ENCODE peak calls at places on chromosomes 6 and 20, in four cellular contexts. D is HepG2, V is GM12878, H is SK-N-SH. R is an unnamed sample.

GRCh38 chr6:117548797-117549301 is 53.5 kb downstream of the GOPC start:
- DNase-seq in D (peak), V (no peak), H (no peak), R (no peak)

GRCh38 chr20:29497261-29497671 is 1760.2 kb upstream of the DEFB115 start:
- DNase-seq in D (peak), V (no peak), H (peak), R (no peak)

GRCh38 chr6:85459224-85459901 is 9.5 kb downstream of the NT5E start:
- DNase-seq in D (no peak), V (no peak), H (no peak), R (peak)

GRCh38 chr6:135608031-135608430 is 110.5 kb upstream of the AHI1 start:
- DNase-seq in D (no peak), V (no peak), H (no peak), R (no peak)

GRCh38 chr6:28371706-28372451 is 22.1 kb downstream of the ZKSCAN3 start:
- DNase-seq in D (no peak), V (peak), H (no peak), R (no peak)

GRCh38 chr6:82878812-82879211 is 186.8 kb downstream of the UBE3D start:
- DNase-seq in D (no peak), V (no peak), H (no peak), R (no peak)

GRCh38 chr20:24777746-24778145 is 171.3 kb upstream of the CST7 start:
- DNase-seq in D (no peak), V (no peak), H (no peak), R (no peak)

GRCh38 chr20:46084805-46085792 is 4.7 kb downstream of the NCOA5 start:
- DNase-seq in D (peak), V (no peak), H (no peak), R (no peak)

GRCh38 chr20:50670126-50670862 is 21.0 kb downstream of the RIPOR3 start:
- DNase-seq in D (peak), V (no peak), H (no peak), R (no peak)

GRCh38 chr6:152089992-152090391 is 282.5 kb downstream of the ESR1 start:
- DNase-seq in D (no peak), V (no peak), H (no peak), R (no peak)

GRCh38 chr6:10510592-10511367 is 10.4 kb upstream of the GCNT2 start:
- DNase-seq in D (peak), V (no peak), H (peak), R (peak)

GRCh38 chr20:54049156-54049555 is 21.2 kb downstream of the BCAS1 start:
- DNase-seq in D (no peak), V (no peak), H (no peak), R (no peak)

GRCh38 chr20:37411408-37412306 is 65.7 kb downstream of the SRC start:
- DNase-seq in D (no peak), V (no peak), H (no peak), R (no peak)

GRCh38 chr6:75855047-75855446 is 106.0 kb downstream of the MYO6 start:
- DNase-seq in D (peak), V (no peak), H (peak), R (peak)

GRCh38 chr6:3013486-3013885 is 13.8 kb downstream of the NQO2 start:
- DNase-seq in D (no peak), V (no peak), H (no peak), R (no peak)

GRCh38 chr6:38353310-38354032 is 286.3 kb downstream of the BTBD9 start:
- DNase-seq in D (no peak), V (no peak), H (no peak), R (no peak)

GRCh38 chr6:162056745-162057144 is 670.8 kb downstream of the PRKN start:
- DNase-seq in D (peak), V (no peak), H (no peak), R (no peak)

GRCh38 chr6:41548098-41548840 is 2.1 kb downstream of the FOXP4 start:
- DNase-seq in D (no peak), V (no peak), H (no peak), R (no peak)

GRCh38 chr6:63565058-63565726 is 7.1 kb upstream of the LOC128125822 start:
- DNase-seq in D (peak), V (no peak), H (no peak), R (no peak)

GRCh38 chr6:155504848-155505247 is 49.2 kb upstream of the NOX3 start:
- DNase-seq in D (no peak), V (no peak), H (no peak), R (no peak)

GRCh38 chr6:43949451-43950110 is 177.7 kb downstream of the MRPL14 start:
- DNase-seq in D (no peak), V (no peak), H (no peak), R (no peak)

GRCh38 chr6:38349795-38350194 is 289.9 kb downstream of the BTBD9 start:
- DNase-seq in D (no peak), V (no peak), H (no peak), R (no peak)

GRCh38 chr20:40343390-40343789 is 345.6 kb downstream of the MAFB start:
- DNase-seq in D (no peak), V (no peak), H (no peak), R (no peak)

GRCh38 chr20:2421247-2421646 is 40.5 kb downstream of the TGM6 start:
- DNase-seq in D (no peak), V (no peak), H (no peak), R (peak)

GRCh38 chr6:43878127-43878634 is 108.2 kb downstream of the VEGFA start:
- DNase-seq in D (no peak), V (no peak), H (no peak), R (no peak)

DNA sequence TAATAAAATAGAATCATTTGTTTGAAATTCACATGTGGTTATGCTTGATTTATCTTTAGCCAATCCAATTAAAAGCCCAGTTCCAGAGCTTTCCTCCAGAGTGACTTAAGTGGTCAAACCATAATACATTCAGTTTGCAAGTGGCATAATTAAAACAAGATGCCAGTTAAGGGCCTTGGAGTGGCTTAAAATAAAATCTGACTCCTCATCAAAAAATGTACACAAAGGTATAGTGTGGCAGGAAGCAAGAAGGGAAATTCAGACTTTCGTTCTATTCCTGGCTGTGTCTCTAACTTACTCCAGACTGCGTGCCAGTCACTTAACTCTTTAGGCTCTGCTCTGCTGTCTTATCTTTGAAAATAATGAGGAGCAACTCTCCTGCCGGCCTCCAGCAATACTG is 251.3 kb upstream of the PRND start:
- DNase-seq in D (no peak), V (no peak), H (peak), R (no peak)
- H3K9ac ChIP-seq in D (no peak), V (no peak), H (peak), R (no peak)

GRCh38 chr20:18007534-18008292 is 38.9 kb downstream of the MGME1 start:
- DNase-seq in D (no peak), V (no peak), H (peak), R (no peak)

GRCh38 chr20:18004389-18005031 is 35.7 kb downstream of the MGME1 start:
- DNase-seq in D (peak), V (no peak), H (no peak), R (no peak)

GRCh38 chr20:18005170-18005989 is 36.6 kb downstream of the MGME1 start:
- DNase-seq in D (no peak), V (peak), H (no peak), R (no peak)

GRCh38 chr20:18005990-18006364 is 37.2 kb downstream of the MGME1 start:
- DNase-seq in D (no peak), V (no peak), H (no peak), R (no peak)

GRCh38 chr20:18006684-18007083 is 37.9 kb downstream of the MGME1 start:
- DNase-seq in D (no peak), V (no peak), H (no peak), R (no peak)
- TF ChIP-seq SIN3A in D (no peak), V (no peak), H (no peak), R (no peak)

GRCh38 chr6:25343984-25344383 is 64.8 kb downstream of the CARMIL1 start:
- DNase-seq in D (no peak), V (no peak), H (no peak), R (no peak)

GRCh38 chr6:25344827-25345226 is 65.7 kb downstream of the CARMIL1 start:
- DNase-seq in D (no peak), V (no peak), H (no peak), R (no peak)

GRCh38 chr6:25340854-25341552 is 61.8 kb downstream of the CARMIL1 start:
- DNase-seq in D (no peak), V (no peak), H (no peak), R (no peak)

GRCh38 chr6:25341923-25342619 is 62.9 kb downstream of the CARMIL1 start:
- DNase-seq in D (no peak), V (no peak), H (no peak), R (no peak)

GRCh38 chr6:25342784-25343183 is 63.6 kb downstream of the CARMIL1 start:
- DNase-seq in D (no peak), V (no peak), H (peak), R (no peak)
- TF ChIP-seq REST in D (no peak), V (no peak), H (peak), R (no peak)

DNA sequence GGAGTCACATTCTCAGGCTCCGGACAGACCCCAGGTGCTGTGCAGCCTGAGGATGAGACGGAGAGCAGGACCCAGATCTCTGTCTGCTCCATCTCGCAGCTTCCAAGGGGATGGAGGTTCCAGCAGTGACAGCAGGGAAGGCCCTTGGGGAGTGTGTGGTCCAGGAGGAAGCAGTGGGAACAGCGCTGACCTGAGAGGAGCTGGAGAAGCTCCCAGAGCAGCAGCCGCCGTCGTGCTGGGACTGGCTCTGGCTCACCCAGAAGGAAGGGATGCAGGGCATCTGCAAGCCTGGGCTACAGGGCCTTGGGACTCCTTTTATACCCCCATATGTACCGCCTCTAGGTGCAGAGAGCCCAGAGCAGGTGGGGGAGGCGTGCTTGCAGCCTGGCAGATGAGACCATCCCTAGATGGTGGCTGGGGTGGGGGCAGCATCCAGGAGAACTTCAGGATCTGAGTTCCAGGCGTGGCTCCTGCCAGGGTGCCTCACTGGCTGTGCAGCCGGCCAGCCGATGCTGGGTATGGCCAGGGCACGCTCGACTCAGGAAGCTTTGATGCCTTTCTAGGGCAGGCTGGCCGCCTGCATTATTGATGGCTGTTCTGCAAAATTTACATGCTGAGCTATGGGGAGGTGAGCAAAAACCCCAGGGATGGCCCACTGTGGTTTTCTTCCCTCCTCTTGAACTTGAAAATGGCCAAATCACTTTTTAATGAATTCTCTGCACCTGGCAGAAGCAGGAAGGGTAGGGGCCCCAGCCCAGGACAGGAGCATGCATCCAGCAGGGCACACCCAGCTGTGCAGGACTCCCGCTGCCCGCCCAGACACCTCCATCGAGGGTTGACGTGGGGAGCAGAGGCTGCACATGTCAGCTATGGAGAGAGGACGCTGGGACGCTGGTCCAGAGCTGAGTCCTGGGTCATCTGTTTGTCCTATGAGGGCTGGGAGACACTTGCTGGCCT is 179.6 kb downstream of the TAF4 start:
- DNase-seq in D (no peak), V (no peak), H (no peak), R (no peak)
- H3K9ac ChIP-seq in D (no peak), V (no peak), H (no peak), R (no peak)

GRCh38 chr6:47132724-47133123 is 90.6 kb upstream of the ADGRF1 start:
- DNase-seq in D (no peak), V (no peak), H (no peak), R (no peak)

GRCh38 chr6:47133230-47134000 is 91.3 kb upstream of the ADGRF1 start:
- DNase-seq in D (no peak), V (no peak), H (no peak), R (no peak)

GRCh38 chr6:47129129-47129528 is 87.0 kb upstream of the ADGRF1 start:
- DNase-seq in D (no peak), V (no peak), H (no peak), R (no peak)

GRCh38 chr6:47130086-47130485 is 88.0 kb upstream of the ADGRF1 start:
- DNase-seq in D (no peak), V (no peak), H (no peak), R (no peak)

DNA sequence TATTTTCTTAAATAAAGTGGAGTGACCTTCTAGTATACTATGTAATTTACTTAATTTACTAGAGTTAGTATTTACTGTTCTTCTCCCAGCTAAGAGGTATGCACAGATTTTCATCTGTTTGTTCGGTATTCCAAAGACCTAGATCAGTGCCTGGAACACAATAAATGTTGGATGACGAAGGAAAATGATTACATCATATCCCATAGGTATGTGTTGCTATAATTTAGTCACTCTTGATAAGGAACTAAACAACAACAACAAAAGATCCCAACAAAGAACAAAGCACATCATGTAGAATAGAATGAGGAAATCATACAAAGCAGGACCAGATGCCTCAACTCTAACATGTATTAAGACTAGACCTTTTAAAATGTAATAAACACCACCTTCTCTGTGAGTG is 89.6 kb upstream of the ADGRF1 start:
- DNase-seq in D (no peak), V (no peak), H (no peak), R (no peak)
- TF ChIP-seq SIN3A in D (no peak), V (no peak), H (no peak), R (no peak)

GRCh38 chr6:156780117-156780641 is 3.0 kb downstream of the ARID1B start:
- DNase-seq in D (peak), V (peak), H (peak), R (peak)
- TF ChIP-seq REST in D (no peak), V (no peak), H (no peak), R (no peak)